ENCODE peak calls at places on chromosome 18, in ten cellular contexts. E, P, Q, J, G, T, N, L, M and A are unnamed samples.

GRCh38 chr18:34321075-34321474 is 96.4 kb upstream of the NOL4 start:
- ATAC-seq in E (no peak), P (peak; percentile 14), Q (no peak), J (no peak), G (no peak), T (no peak), N (no peak), L (no peak), M (no peak), A (no peak)

GRCh38 chr18:10912790-10913560 is 236.4 kb downstream of the PIEZO2 start:
- ATAC-seq in E (no peak), P (peak; percentile 60), Q (peak; percentile 39), J (no peak), G (no peak), T (no peak), N (no peak), L (peak; percentile 24), M (no peak), A (no peak)

GRCh38 chr18:54173980-54174611 is 50.4 kb downstream of the MBD2 start:
- ATAC-seq in E (no peak), P (no peak), Q (no peak), J (no peak), G (no peak), T (no peak), N (no peak), L (no peak), M (no peak), A (no peak)

GRCh38 chr18:79416022-79416676 is 20.4 kb downstream of the NFATC1 start:
- ATAC-seq in E (no peak), P (no peak), Q (no peak), J (no peak), G (no peak), T (no peak), N (no peak), L (no peak), M (no peak), A (no peak)

GRCh38 chr18:10374615-10375295 is 79.7 kb upstream of the APCDD1 start:
- ATAC-seq in E (no peak), P (no peak), Q (no peak), J (no peak), G (no peak), T (no peak), N (no peak), L (no peak), M (no peak), A (no peak)

GRCh38 chr18:2515908-2516625 is 55.2 kb downstream of the METTL4 start:
- ATAC-seq in E (peak; percentile 41), P (peak; percentile 63), Q (no peak), J (peak; percentile 76), G (peak; percentile 92), T (no peak), N (peak; percentile 56), L (peak; percentile 79), M (no peak), A (no peak)

GRCh38 chr18:7237670-7238272 is 6.9 kb downstream of the LRRC30 start:
- ATAC-seq in E (no peak), P (no peak), Q (no peak), J (no peak), G (no peak), T (no peak), N (no peak), L (no peak), M (no peak), A (no peak)

GRCh38 chr18:57410749-57411148 is 24.4 kb upstream of the ONECUT2 start:
- ATAC-seq in E (no peak), P (no peak), Q (no peak), J (no peak), G (no peak), T (no peak), N (no peak), L (no peak), M (no peak), A (no peak)

DNA sequence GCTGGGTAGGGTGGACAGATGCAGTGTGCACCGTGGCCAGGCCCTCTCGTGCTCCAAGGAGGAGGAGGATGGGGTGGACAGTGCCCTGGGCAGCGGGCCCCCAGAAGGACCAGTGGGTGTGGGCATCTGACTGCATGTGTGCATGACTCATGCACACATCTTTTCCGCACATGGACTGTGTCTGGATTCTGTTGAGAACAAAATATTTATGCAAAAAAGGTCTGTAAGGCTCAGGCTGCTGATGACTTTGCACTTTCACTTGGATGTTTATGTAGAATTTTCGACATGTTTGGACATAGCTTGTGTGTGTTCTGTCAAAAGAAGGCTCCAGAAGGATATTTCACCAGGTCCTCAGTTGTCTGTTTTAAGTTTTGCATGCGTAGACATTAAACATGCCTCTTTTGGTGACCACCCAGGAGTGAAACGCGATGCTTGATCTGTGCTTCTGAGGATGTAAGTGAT is 45.6 kb downstream of the MTCL1 start:
- ATAC-seq in E (no peak), P (peak; percentile 68), Q (no peak), J (no peak), G (no peak), T (no peak), N (no peak), L (peak; percentile 53), M (no peak), A (peak; percentile 76)
- H3K27ac ChIP-seq in E (no peak overlapping the region), P (no peak overlapping the region), Q (no peak overlapping the region), J (no peak overlapping the region), G (peak overlapping the region; percentile 49), T (no peak overlapping the region), N (no peak overlapping the region), L (peak overlapping the region; percentile 90), M (no peak overlapping the region), A (peak overlapping the region; percentile 81)

GRCh38 chr18:55419939-55420664 is 167.9 kb downstream of the TCF4 start:
- ATAC-seq in E (no peak), P (no peak), Q (no peak), J (no peak), G (no peak), T (no peak), N (peak; percentile 21), L (peak; percentile 30), M (no peak), A (no peak)

GRCh38 chr18:55419132-55419938 is 168.7 kb downstream of the TCF4 start:
- ATAC-seq in E (no peak), P (no peak), Q (no peak), J (no peak), G (no peak), T (no peak), N (no peak), L (no peak), M (no peak), A (no peak)

GRCh38 chr18:55420977-55421611 is 166.9 kb downstream of the TCF4 start:
- ATAC-seq in E (no peak), P (no peak), Q (no peak), J (no peak), G (no peak), T (no peak), N (no peak), L (no peak), M (no peak), A (no peak)

GRCh38 chr18:55421612-55422381 is 166.2 kb downstream of the TCF4 start:
- ATAC-seq in E (no peak), P (peak; percentile 67), Q (no peak), J (no peak), G (no peak), T (no peak), N (peak; percentile 81), L (peak; percentile 48), M (no peak), A (no peak)

DNA sequence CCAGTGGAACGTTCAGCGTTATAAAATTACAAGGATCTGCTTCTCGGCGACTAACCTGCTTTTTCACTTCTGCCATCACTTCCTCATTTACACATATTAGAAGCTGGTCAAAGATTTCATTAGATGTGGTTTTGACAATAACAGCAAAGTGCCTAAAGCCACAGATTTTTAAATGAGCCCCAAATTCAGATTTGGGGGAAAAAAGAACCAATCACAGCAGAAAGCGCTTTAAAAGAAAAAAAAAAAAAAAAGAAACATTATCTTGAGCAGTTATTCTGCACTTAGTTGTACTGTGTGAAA is 167.4 kb downstream of the TCF4 start:
- ATAC-seq in E (no peak), P (no peak), Q (no peak), J (no peak), G (no peak), T (no peak), N (no peak), L (no peak), M (no peak), A (no peak)
- H3K4me1 ChIP-seq in E (peaks cover 41% of the 10 kb centered on the region), P (no peaks in the 10 kb centered on the region), Q (no peaks in the 10 kb centered on the region), J (no peaks in the 10 kb centered on the region), G (no peaks in the 10 kb centered on the region), T (peaks cover 5% of the 10 kb centered on the region), N (peaks cover 43% of the 10 kb centered on the region), L (peaks cover 12% of the 10 kb centered on the region), M (no peaks in the 10 kb centered on the region), A (peaks cover 34% of the 10 kb centered on the region)

DNA sequence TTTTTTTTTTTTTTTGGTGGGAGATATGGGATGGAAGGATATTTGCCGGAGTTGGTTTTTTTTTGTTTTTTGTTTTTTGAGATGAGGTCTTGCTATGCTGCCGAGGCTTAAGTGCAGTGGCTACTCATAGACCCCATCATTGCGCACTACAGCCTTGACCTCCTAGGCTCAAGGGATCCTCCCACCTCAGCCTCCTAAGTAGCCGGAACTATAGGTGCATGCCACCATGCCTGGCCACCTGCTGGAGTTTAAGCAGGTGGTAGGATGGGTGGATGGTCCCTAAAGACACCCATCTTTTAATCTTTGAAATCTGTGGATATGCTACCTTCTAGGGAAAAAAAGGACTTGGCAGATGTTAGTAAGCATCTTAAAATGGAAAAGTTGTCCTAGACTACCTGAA is 169.8 kb downstream of the TGIF1 start:
- ATAC-seq in E (no peak), P (no peak), Q (no peak), J (no peak), G (no peak), T (no peak), N (no peak), L (no peak), M (no peak), A (no peak)
- TF ChIP-seq POLR2A in E (no peak), P (no peak), Q (no peak), J (no peak), G (no peak), T (no peak), N (no peak), L (no peak), M (no peak), A (no peak)

GRCh38 chr18:44035554-44035953 is 645.1 kb upstream of the SETBP1 start:
- ATAC-seq in E (no peak), P (no peak), Q (no peak), J (no peak), G (no peak), T (no peak), N (no peak), L (no peak), M (no peak), A (no peak)

GRCh38 chr18:44028109-44028508 is 652.6 kb upstream of the SETBP1 start:
- ATAC-seq in E (no peak), P (no peak), Q (no peak), J (no peak), G (no peak), T (no peak), N (no peak), L (no peak), M (no peak), A (no peak)

GRCh38 chr18:44031063-44031462 is 649.6 kb upstream of the SETBP1 start:
- ATAC-seq in E (no peak), P (no peak), Q (no peak), J (no peak), G (no peak), T (no peak), N (no peak), L (no peak), M (no peak), A (no peak)

GRCh38 chr18:44036500-44036899 is 644.2 kb upstream of the SETBP1 start:
- ATAC-seq in E (no peak), P (no peak), Q (no peak), J (no peak), G (no peak), T (no peak), N (no peak), L (no peak), M (no peak), A (no peak)

DNA sequence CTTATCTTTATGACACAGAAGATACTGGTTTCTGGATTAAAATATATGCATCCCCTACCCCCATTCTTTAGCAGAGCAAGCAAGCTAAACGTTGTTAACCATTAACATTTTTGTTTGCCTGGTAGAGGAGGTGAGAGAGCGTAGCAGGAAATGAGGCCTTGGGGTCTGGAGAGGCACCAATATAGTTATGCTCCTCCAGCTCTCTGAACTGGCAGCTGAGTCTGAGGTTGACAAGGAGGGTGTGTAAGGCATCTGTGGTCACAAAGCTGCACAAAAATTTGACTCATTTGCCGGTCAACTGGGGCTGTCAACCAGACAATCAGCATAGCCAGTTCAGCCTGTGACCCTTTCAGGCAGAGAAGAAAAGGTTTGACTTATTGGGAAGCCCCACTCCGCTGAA is 647.5 kb upstream of the SETBP1 start:
- ATAC-seq in E (no peak), P (no peak), Q (peak; percentile 59), J (no peak), G (no peak), T (no peak), N (no peak), L (no peak), M (no peak), A (no peak)
- H3K27ac ChIP-seq in E (no peak overlapping the region), P (no peak overlapping the region), Q (no peak overlapping the region), J (no peak overlapping the region), G (no peak overlapping the region), T (no peak overlapping the region), N (no peak overlapping the region), L (no peak overlapping the region), M (no peak overlapping the region), A (no peak overlapping the region)